ENCODE peak calls at places on chromosomes 6 and 20, in seven cellular contexts. E is right lobe of liver, H is HL-60, F is stomach, B is sigmoid colon, W is SK-N-SH, Q is DND-41. S is an unnamed sample.

GRCh38 chr6:26051683-26052310 is 35.4 kb upstream of the HFE start:
- DNase-seq in B (no peak), E (no peak), Q (no peak), H (no peak), F (no peak), W (no peak), S (no peak)

GRCh38 chr6:33790306-33790855 is 1.5 kb upstream of the LEMD2 start:
- DNase-seq in H (no peak), F (no peak), B (no peak), W (no peak), Q (no peak), E (no peak), S (no peak)

GRCh38 chr20:57374343-57374930 is 16.8 kb upstream of the RBM38 start:
- DNase-seq in H (no peak), B (peak), W (no peak), E (no peak), F (no peak), Q (no peak), S (peak)

GRCh38 chr20:38579921-38580320 is 1.1 kb upstream of the ADIG start:
- DNase-seq in W (no peak), E (no peak), H (no peak), Q (no peak), B (no peak), F (no peak), S (no peak)

GRCh38 chr20:57991211-57991841 is 237.1 kb downstream of the ANKRD60 start:
- DNase-seq in Q (no peak), E (no peak), F (no peak), W (peak), H (no peak), B (no peak), S (peak)

GRCh38 chr6:90121982-90122381 is 174.7 kb downstream of the BACH2 start:
- DNase-seq in B (no peak), F (no peak), Q (no peak), E (no peak), H (no peak), W (no peak), S (no peak)

GRCh38 chr20:54335299-54335698 is 127.4 kb downstream of the PFDN4 start:
- DNase-seq in H (no peak), F (no peak), W (no peak), Q (no peak), E (no peak), B (no peak), S (no peak)

GRCh38 chr6:148419430-148419829 is 76.8 kb downstream of the SASH1 start:
- DNase-seq in B (no peak), F (no peak), E (no peak), H (no peak), W (no peak), Q (no peak), S (no peak)

GRCh38 chr6:82569022-82569421 is 205.4 kb downstream of the TPBG start:
- DNase-seq in E (no peak), Q (no peak), F (no peak), B (no peak), W (no peak), H (no peak), S (no peak)

GRCh38 chr20:47238780-47239769 is 117.4 kb downstream of the ZMYND8 start:
- DNase-seq in E (no peak), Q (no peak), F (no peak), H (no peak), B (no peak), W (no peak), S (no peak)

GRCh38 chr20:12201289-12201991 is 283.7 kb downstream of the BTBD3 start:
- DNase-seq in H (no peak), E (no peak), Q (no peak), W (peak), B (no peak), F (no peak), S (no peak)

GRCh38 chr6:19789100-19789805 is 47.9 kb upstream of the ID4 start:
- DNase-seq in F (no peak), B (no peak), W (no peak), E (no peak), H (no peak), Q (no peak), S (no peak)

GRCh38 chr6:106847116-106847515 is 127.4 kb downstream of the CD24 start:
- DNase-seq in F (no peak), B (no peak), W (no peak), H (no peak), Q (no peak), E (no peak), S (no peak)
- H3K27ac ChIP-seq in F (no peak), B (no peak), W (no peak), H (peak), Q (no peak), E (no peak), S (no peak)

GRCh38 chr6:84685983-84686584 is 78.3 kb downstream of the TBX18 start:
- DNase-seq in Q (peak), F (no peak), H (no peak), W (peak), B (no peak), E (no peak), S (no peak)
- TF ChIP-seq CTCF in Q (peak), F (no peak), H (peak), W (peak), B (no peak), E (peak), S (peak)

GRCh38 chr6:7540595-7540994 is 876 bp upstream of the DSP start:
- DNase-seq in B (no peak), E (no peak), H (no peak), Q (no peak), F (peak), W (peak), S (no peak)
- H3K27ac ChIP-seq in B (no peak), E (no peak), H (no peak), Q (no peak), F (peak), W (no peak), S (peak)

DNA sequence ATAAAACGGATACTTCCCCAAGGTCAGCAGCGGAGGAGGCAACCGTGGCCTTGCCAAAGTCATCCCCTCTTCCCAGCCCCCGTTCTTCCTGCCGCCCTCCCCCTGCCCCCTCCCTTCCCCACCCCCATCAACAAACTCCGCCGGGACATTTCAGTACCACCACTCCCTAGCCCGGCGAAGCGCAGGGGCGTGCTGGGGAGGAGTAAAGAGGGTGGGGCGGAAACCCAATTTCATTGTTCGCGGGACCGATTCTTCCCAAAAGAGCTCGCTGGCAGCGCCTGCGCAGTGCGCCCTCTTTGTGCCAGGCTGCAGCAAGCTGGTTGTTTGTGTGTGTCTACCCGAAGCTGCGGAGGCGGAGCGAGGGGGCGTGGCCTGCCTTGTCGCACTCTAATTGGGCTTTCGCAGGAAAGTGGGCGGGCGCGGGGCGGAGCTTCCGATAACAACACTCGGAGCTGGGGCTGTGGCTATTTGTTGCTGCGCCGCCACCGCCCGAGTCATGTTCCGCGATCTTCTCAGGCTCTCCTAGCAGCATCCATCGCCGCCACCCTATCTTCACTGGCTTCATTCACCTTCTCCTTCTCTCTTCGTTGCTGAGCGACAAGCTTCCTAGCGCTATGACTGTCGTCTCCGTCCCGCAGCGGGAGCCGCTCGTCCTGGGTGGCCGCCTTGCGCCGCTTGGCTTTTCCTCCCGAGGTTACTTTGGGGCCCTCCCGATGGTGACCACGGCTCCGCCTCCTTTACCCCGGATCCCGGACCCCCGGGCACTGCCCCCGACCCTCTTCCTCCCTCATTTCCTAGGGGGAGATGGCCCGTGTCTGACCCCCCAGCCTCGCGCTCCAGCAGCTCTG is at the start of gene PNRC1:
- DNase-seq in Q (peak), E (peak), H (peak), F (peak), B (peak), W (peak), S (peak)
- TF ChIP-seq CTCF in Q (no peak), E (no peak), H (no peak), F (no peak), B (no peak), W (no peak), S (peak)

GRCh38 chr6:35624341-35625070 is 64.2 kb downstream of the FKBP5 start:
- DNase-seq in W (peak), B (no peak), E (no peak), Q (no peak), H (no peak), F (no peak), S (no peak)
- H3K27ac ChIP-seq in W (no peak), B (peak), E (no peak), Q (no peak), H (no peak), F (no peak), S (no peak)

DNA sequence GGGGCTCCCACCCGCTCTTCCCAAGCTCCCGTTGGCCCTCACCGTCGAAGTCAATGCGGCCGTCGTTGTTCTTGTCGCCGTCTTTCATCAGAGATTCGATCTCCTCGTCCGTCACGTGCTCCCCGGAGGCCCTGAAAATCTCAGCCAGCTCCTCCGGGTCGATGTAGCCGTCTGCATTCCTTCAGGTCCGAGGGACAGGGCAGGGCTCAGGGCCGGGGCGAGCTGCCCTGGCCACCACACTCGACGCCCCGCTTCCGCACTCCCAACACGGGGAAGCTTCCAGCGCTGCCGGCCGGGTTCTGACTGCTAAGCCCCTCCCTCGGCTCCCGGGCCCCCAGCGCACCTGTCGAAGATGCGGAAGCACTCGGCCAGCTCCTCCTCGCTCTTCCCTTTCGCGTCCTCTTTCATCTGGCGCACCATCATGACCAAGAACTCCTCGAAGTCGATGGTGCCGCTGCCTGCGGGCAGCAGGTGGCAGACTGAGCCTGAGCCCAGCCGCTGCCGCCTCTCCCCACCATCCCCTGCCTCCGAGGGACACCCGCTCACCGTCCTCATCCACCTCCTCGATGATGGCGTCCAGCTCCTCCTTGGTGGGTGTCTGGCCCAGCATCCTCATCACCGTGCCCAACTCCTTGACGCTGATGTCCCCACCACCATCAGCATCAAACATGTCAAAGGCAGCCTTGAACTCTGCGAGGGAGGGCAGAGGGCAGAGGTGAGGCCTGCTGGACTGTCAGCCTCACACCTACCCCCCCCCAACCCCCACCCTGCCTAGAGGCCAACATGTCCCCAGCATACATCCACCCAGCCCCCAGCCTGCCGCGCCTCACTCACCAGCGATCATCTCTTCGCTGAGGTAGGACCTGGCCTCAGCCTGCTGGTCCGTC is 2.9 kb downstream of the TNNC2 start:
- DNase-seq in E (peak), Q (no peak), W (peak), F (peak), B (peak), H (peak), S (no peak)
- TF ChIP-seq CTCF in E (peak), Q (peak), W (no peak), F (peak), B (peak), H (peak), S (peak)

DNA sequence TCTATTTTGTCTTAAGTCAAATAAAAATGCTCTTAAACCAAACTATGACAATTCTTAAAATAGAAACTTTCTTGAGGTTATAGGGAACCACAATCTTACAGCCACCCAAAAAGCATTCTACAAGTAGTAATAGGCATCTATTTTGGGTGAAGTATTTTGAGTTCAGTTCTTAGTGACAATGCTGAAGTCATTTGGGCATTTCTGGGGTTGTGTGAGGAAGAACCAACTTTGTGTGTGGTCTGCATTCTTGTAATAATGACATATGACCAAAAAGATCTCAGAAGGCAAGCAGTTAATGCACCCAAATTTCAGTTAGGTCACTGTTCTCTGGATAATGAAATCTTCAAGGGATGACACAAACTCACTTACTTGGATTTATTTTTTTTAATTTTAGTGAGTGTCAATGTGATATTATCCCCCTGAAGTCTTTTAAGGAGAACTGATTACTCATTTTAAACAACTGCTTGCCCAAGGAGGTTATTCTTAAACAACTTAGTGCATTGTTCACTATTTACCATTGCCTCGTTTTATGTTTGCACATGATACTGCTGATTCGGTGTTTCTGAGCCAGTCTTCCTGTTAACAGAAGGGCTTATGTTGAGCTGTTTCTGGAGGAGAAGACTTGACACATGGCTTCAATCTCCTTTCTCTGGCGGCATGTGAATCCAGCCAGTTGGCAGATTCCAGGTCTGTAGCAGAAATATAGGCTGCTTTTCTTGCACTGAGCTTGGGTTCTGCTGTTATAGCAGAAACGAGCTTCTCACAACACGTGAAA is 618.9 kb downstream of the BCKDHB start:
- DNase-seq in H (no peak), B (no peak), E (no peak), F (no peak), Q (no peak), W (no peak), S (no peak)
- H3K27ac ChIP-seq in H (no peak), B (no peak), E (no peak), F (no peak), Q (no peak), W (no peak), S (no peak)

DNA sequence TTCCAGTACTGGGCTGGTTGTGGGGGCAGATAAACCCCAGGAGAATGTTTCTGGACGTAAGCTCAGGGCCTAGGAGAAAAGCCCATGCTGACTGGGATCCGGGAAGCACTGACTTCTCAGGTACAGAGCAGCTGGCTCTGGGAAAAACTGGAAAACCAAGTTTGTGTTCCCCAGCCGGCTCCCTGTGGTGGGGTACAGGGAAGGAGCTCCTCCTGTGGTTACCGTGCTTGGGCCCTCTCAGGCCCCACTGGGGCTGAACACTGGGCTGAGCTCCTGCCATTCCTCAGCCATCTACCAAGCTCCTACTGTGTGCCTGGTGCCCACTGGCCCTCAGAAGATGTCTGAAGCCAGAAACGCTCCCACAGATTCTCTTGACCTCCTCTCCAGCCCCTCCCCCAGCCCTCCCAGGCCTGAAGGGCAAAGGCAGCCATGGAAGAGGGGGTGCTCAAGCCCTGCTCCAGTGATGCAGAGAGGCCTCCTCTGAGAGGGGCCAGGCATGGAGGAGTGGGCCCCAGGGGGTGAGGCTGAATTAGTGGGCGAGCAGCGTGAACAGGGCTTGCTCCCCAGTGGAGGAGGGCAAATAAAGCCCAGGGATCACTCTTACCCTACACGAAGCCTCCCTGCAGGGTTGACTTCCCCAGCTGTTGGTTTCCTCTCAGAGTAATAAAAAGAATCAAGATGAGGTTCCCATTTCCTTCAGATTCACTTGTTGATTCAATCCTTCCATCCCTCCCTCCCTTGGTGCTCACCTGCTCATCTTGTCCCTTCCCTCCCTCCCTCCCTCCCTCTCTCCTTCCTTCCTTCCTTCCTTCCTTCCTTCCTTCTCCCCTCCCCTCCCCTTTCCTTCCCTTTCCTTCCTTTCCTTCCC is 100.0 kb downstream of the VEGFA start:
- DNase-seq in B (no peak), E (no peak), F (no peak), Q (no peak), W (no peak), H (no peak), S (no peak)
- TF ChIP-seq CTCF in B (no peak), E (no peak), F (no peak), Q (no peak), W (no peak), H (no peak), S (no peak)

DNA sequence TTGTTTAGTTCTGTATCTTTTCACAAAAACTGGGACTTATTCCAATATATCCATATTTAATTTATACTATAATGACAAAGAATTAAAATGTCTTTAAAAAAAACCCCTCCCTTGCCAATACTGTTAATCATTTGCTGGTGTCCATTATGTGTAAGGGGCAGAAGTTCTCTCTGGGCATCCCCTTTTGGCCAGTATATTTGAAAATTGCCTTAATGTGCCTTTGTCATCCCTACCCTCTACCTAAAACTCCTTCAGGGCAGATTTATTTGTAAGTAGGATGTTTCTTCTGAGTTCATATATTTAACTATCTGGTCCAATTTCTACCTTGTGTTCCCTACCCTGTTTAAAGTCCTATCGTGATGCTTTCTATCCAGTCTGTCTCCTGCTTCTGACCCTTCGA is 62.9 kb downstream of the ARHGAP18 start:
- DNase-seq in H (no peak), Q (no peak), E (no peak), F (no peak), B (no peak), W (no peak), S (no peak)
- H3K27ac ChIP-seq in H (no peak), Q (no peak), E (no peak), F (no peak), B (peak), W (peak), S (peak)

S was measured in RWPE2.